ENCODE peak calls at places on chromosomes 4 and X, in six cellular contexts. S is A549, D is endothelial cell of umbilical vein, I is GM12878, Z is K562, E is HepG2. Q is an unnamed sample.

GRCh38 chr4:74628808-74629616 is 165.3 kb downstream of the BTC start:
- DNase-seq in S (no peak), D (no peak), I (no peak), Z (peak), E (no peak), Q (peak)

GRCh38 chr4:57607616-57608150 is 497.5 kb upstream of the IGFBP7 start:
- DNase-seq in S (no peak), D (no peak), I (no peak), Z (no peak), E (no peak), Q (no peak)

GRCh38 chr4:161929966-161930365 is 233.8 kb downstream of the FSTL5 start:
- DNase-seq in S (no peak), D (peak), I (no peak), Z (no peak), E (no peak), Q (no peak)

GRCh38 chrX:70402721-70403120 is 20.4 kb upstream of the GDPD2 start:
- DNase-seq in S (no peak), D (no peak), I (no peak), Z (no peak), E (no peak), Q (no peak)

GRCh38 chr4:10981611-10982010 is 297.0 kb upstream of the CLNK start:
- DNase-seq in S (no peak), D (no peak), I (no peak), Z (no peak), E (no peak), Q (no peak)

GRCh38 chrX:68511255-68511654 is 12.4 kb downstream of the YIPF6 start:
- DNase-seq in S (peak), D (peak), I (no peak), Z (peak), E (peak), Q (peak)

GRCh38 chr4:118749347-118749988 is 64.3 kb downstream of the METTL14 start:
- DNase-seq in S (no peak), D (no peak), I (no peak), Z (no peak), E (no peak), Q (no peak)

GRCh38 chrX:20595928-20596550 is 329.3 kb upstream of the RPS6KA3 start:
- DNase-seq in S (no peak), D (no peak), I (no peak), Z (no peak), E (no peak), Q (no peak)

GRCh38 chr4:176268963-176269362 is at the start of gene ASB5:
- DNase-seq in S (no peak), D (no peak), I (no peak), Z (no peak), E (no peak), Q (no peak)

GRCh38 chr4:82898322-82899243 is 2.0 kb upstream of the THAP9 start:
- DNase-seq in S (peak), D (peak), I (no peak), Z (peak), E (no peak), Q (peak)

GRCh38 chrX:78517124-78517523 is 142.0 kb downstream of the RTL3 start:
- DNase-seq in S (no peak), D (no peak), I (peak), Z (no peak), E (no peak), Q (no peak)

GRCh38 chrX:10010686-10011085 is 43.5 kb downstream of the CLDN34 start:
- DNase-seq in S (peak), D (peak), I (no peak), Z (no peak), E (peak), Q (no peak)

GRCh38 chr4:181908168-181908567 is 335.0 kb upstream of the TENM3 start:
- DNase-seq in S (no peak), D (no peak), I (no peak), Z (no peak), E (no peak), Q (no peak)

GRCh38 chr4:117692538-117692937 is 341.7 kb upstream of the NDST3 start:
- DNase-seq in S (no peak), D (no peak), I (no peak), Z (no peak), E (no peak), Q (no peak)

GRCh38 chrX:139844163-139844562 is 88.7 kb downstream of the ATP11C start:
- DNase-seq in S (no peak), D (no peak), I (no peak), Z (no peak), E (no peak), Q (no peak)

GRCh38 chr4:151730003-151730559 is 30.7 kb downstream of the GATB start:
- DNase-seq in S (peak), D (no peak), I (no peak), Z (peak), E (no peak), Q (no peak)

GRCh38 chrX:139448996-139449395 is 81.5 kb upstream of the F9 start:
- DNase-seq in S (no peak), D (no peak), I (no peak), Z (no peak), E (no peak), Q (no peak)

GRCh38 chr4:151561551-151562256 is 152.7 kb downstream of the FHIP1A start:
- DNase-seq in S (no peak), D (no peak), I (no peak), Z (no peak), E (no peak), Q (no peak)

GRCh38 chr4:101418055-101418454 is 70.7 kb upstream of the PPP3CA start:
- DNase-seq in S (no peak), D (peak), I (peak), Z (no peak), E (no peak), Q (peak)

GRCh38 chr4:34512631-34513030 is 1731.7 kb downstream of the ARAP2 start:
- DNase-seq in S (no peak), D (no peak), I (no peak), Z (no peak), E (no peak), Q (no peak)

GRCh38 chr4:188714488-188714887 is 575.2 kb downstream of the TRIML1 start:
- DNase-seq in S (no peak), D (no peak), I (no peak), Z (no peak), E (no peak), Q (no peak)

GRCh38 chr4:128288689-128289106 is 1.1 kb upstream of the PGRMC2 start:
- DNase-seq in S (peak), D (peak), I (peak), Z (peak), E (no peak), Q (peak)

GRCh38 chr4:169131556-169132208 is 121.6 kb upstream of the CBR4 start:
- DNase-seq in S (no peak), D (no peak), I (no peak), Z (no peak), E (no peak), Q (no peak)

GRCh38 chrX:20159811-20160385 is 18.3 kb upstream of the EIF1AX start:
- DNase-seq in S (no peak), D (no peak), I (no peak), Z (no peak), E (no peak), Q (no peak)

GRCh38 chr4:173909294-173909693 is 374.2 kb downstream of the FBXO8 start:
- DNase-seq in S (no peak), D (no peak), I (no peak), Z (no peak), E (no peak), Q (peak)
- H3K4me3 ChIP-seq in S (no peak), D (no peak), I (no peak), Z (no peak), E (no peak), Q (no peak)

DNA sequence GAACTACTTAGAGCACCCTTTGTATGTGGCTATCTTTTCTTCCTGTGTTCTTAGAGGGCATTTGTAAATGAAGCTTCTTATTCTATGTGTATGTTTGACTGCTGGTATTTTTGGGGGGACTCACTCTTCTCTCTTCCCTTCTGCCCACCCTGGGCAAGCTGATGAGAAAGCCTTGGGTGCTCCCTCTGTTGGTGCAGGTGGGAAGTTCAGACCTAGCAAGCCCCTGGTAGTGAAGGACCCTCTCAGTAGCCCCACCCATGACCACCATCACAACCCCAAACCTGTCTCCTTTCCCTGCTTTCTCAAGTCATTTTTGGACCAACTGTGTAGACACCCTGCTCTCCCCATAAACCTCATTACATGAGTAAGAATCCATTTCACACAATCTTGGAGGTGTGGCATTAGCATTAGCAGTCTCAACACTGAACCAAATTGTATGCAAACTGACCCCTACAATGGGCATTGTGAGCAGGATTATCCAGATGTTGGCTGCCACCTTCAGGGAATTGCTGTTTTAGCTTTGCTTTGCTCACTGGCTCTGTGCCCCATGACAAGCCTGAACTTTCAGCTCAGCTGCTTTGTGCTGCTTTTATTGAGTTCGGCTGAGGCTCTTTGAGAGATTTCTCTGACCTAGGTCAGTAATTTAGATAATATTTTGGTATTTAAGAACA is 27.9 kb downstream of the TRIM61 start:
- DNase-seq in S (no peak), D (no peak), I (no peak), Z (no peak), E (no peak), Q (no peak)
- TF ChIP-seq CTCF in S (no peak), D (no peak), I (peak), Z (no peak), E (no peak), Q (peak)

GRCh38 chr4:103400405-103400804 is 202.3 kb upstream of the CENPE start:
- DNase-seq in S (no peak), D (no peak), I (peak), Z (no peak), E (peak), Q (peak)
- TF ChIP-seq MYC in S (no peak), D (no peak), I (no peak), Z (no peak), E (no peak), Q (no peak)

GRCh38 chr4:150501983-150502382 is 80.0 kb upstream of the MAB21L2 start:
- DNase-seq in S (no peak), D (no peak), I (no peak), Z (no peak), E (no peak), Q (no peak)

GRCh38 chr4:150495550-150495949 is 86.4 kb upstream of the MAB21L2 start:
- DNase-seq in S (no peak), D (no peak), I (no peak), Z (no peak), E (no peak), Q (no peak)

GRCh38 chr4:150501019-150501727 is 80.8 kb upstream of the MAB21L2 start:
- DNase-seq in S (peak), D (no peak), I (no peak), Z (no peak), E (no peak), Q (peak)
- H3K4me3 ChIP-seq in S (no peak), D (no peak), I (no peak), Z (no peak), E (no peak), Q (no peak)

DNA sequence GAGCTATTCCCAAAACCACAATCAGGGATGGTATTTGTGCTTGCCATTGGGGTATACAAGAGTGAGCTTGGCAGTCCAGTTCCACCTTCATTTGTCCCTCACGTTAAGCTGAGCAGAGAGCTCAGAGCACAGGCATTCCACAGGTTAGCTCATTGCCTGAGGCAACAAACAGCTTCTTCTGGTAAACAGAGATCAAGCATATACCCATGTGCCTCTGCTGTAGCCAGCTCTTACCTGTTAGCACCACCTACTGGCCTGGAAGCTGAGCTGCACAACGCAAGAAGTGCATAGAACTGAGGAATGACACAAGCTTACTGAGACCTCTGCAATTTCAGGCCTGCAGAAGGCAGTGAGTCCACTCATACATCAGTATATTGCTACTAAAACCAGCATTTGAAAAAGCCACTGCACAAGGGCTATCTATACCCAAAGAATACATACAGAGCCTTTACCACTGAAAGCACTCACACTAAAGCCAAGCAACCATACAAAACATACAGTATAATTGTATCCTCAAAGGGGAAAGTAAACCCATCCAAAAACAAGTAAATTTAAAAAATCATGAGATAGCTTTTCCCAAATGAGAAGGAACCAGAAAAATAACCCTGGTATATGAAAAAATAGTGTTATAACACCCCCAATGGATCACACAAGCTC is 258.3 kb upstream of the GABRA2 start:
- DNase-seq in S (peak), D (no peak), I (no peak), Z (peak), E (peak), Q (peak)
- TF ChIP-seq CTCF in S (no peak), D (no peak), I (peak), Z (no peak), E (peak), Q (peak)

GRCh38 chrX:47590984-47591383 is 8.7 kb downstream of the TIMP1 start:
- DNase-seq in S (no peak), D (no peak), I (no peak), Z (no peak), E (no peak), Q (no peak)

GRCh38 chrX:47597222-47597621 is 15.0 kb downstream of the TIMP1 start:
- DNase-seq in S (no peak), D (no peak), I (no peak), Z (no peak), E (no peak), Q (no peak)

DNA sequence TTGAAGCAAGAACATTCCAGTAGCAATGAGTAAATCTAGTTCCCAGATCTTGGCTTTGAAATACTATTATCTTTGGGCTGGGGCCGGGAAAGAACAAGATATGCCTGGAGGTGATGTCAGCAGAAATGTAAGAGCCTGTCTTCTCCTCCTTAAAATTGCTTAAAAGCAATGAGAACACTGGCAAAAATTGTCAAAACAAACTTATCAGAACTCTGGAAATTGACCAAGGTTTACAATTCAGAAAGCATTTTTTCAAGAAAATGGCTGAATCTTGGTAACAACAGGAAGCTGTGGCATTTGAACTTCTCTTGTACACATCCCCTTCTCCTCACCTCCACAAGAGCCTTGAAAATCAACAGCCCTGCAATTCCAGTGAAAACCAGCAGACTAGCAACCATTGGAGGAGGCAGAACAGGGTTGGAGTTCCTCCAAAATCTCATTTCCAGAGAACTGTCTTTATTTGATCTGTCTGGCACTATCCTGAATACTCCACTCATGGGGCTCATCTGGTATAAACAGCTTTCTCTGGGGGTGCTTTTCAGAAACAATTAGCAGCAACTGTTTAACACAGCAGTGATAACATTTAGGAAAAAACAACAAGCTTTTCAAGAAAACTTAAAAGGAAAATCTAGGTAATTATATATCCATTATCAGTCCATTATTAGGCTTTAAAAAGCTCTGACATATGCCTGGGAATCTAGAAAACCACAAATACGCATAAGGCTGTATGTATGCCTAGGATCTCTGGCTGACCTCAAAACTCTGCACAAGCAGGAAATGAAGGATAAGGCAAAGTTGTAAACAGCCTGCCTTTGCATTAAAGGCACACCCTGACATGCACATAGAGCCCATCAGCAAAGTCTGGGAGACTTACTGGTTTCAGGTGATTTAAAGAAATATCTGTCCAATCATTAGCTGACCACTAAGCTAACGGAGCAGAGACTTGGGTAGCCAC is 13.7 kb downstream of the TIMP1 start:
- DNase-seq in S (no peak), D (peak), I (no peak), Z (no peak), E (no peak), Q (no peak)
- TF ChIP-seq MYC in S (no peak), D (no peak), I (no peak), Z (no peak), E (no peak), Q (no peak)

DNA sequence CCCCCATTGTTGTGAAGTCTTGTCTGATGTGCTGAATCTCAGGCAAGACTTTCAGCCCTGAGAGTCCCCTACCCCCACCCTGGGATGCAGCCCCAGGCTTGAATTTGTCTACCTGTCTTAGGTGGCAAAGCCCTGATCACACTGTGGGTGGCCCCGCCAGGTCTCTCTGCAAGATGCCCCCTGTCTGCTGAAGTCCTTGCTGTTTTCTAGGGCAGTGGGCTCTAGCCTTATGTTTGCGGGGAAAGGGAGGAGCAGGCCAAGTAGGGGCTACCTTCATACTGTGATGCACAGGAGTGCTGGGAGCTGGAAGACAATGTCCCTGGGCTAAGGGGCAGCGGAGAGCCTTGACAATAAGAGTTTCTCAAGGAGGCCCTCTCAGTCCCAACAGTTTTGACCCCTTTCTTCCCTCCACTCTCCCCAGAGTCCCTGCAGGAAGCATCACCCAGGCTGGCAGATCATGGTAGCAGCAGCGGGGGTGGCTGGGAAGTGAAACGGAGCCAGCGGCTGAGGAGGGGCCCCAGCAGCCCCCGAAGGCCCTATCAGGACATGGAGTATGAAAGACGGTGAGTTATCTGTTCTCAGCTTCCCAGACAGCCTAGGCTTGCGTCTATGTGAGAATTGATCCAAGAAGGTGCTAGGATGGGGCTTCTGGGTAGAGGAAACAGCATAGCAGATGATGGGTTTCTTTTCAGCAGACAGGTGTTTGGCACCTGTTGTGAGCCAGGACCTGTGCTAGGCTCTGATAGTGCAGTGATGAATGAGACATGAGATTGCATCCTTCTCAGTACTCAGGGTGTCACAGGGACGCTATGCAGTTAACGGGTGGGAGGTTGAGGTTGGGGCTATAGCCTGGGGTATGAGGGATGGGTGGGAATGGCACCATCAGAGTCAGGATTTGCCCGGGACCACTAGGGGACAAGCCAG is 2.2 kb downstream of the RBM10 start:
- DNase-seq in S (no peak), D (no peak), I (no peak), Z (no peak), E (no peak), Q (no peak)
- H3K4me3 ChIP-seq in S (peak), D (peak), I (peak), Z (peak), E (peak), Q (peak)

GRCh38 chrX:133249659-133250058 is 31.5 kb upstream of the TFDP3 start:
- DNase-seq in S (peak), D (no peak), I (no peak), Z (no peak), E (no peak), Q (no peak)
- TF ChIP-seq CTCF in S (no peak), D (no peak), I (no peak), Z (no peak), E (no peak), Q (no peak)

GRCh38 chr4:81319657-81320056 is 104.6 kb upstream of the PRKG2 start:
- DNase-seq in S (no peak), D (no peak), I (no peak), Z (no peak), E (no peak), Q (no peak)

GRCh38 chr4:81314196-81314896 is 99.3 kb upstream of the PRKG2 start:
- DNase-seq in S (peak), D (no peak), I (no peak), Z (no peak), E (no peak), Q (no peak)

GRCh38 chr4:81314897-81315470 is 100.0 kb upstream of the PRKG2 start:
- DNase-seq in S (no peak), D (no peak), I (no peak), Z (no peak), E (no peak), Q (no peak)
- TF ChIP-seq MYC in S (no peak), D (no peak), I (no peak), Z (no peak), E (no peak), Q (no peak)